ENCODE peak calls at places on chromosome X, in nine cellular contexts. Q is A549, T is ovary, S is transverse colon, F is sigmoid colon, L is tibial nerve, O is GM12878, Z is upper lobe of left lung, E is HepG2. H is an unnamed sample.

GRCh38 chrX:8034058-8034457 is 106.8 kb upstream of the PNPLA4 start:
- DNase-seq in F (no peak), Z (no peak), T (no peak), E (no peak), Q (no peak), S (no peak), L (no peak), O (no peak), H (no peak)

GRCh38 chrX:7062276-7062675 is 85.2 kb upstream of the STS start:
- DNase-seq in Q (peak), T (no peak), S (no peak), F (no peak), O (no peak), L (no peak), Z (no peak), E (no peak), H (no peak)

GRCh38 chrX:71533514-71533849 is 578 bp downstream of the OGT start:
- DNase-seq in F (no peak), Z (no peak), O (no peak), T (no peak), L (no peak), S (no peak), E (no peak), Q (no peak), H (no peak)

GRCh38 chrX:66019310-66019652 is 20.6 kb downstream of the VSIG4 start:
- DNase-seq in F (no peak), Z (no peak), T (no peak), Q (no peak), S (no peak), O (no peak), E (no peak), L (no peak), H (no peak)

GRCh38 chrX:117376460-117376859 is 740.1 kb downstream of the KLHL13 start:
- DNase-seq in S (no peak), F (no peak), Q (peak), E (peak), Z (no peak), L (no peak), O (no peak), T (no peak), H (no peak)

GRCh38 chrX:148135738-148136137 is 154.6 kb downstream of the FMR1NB start:
- DNase-seq in Q (no peak), S (no peak), Z (no peak), L (no peak), E (no peak), O (no peak), F (no peak), T (no peak), H (no peak)

GRCh38 chrX:16870861-16871584 is 861 bp upstream of the RBBP7 start:
- DNase-seq in F (peak), S (no peak), L (peak), E (no peak), Z (peak), Q (no peak), T (no peak), O (no peak), H (peak)

GRCh38 chrX:63506320-63506719 is 155.2 kb upstream of the SPIN4 start:
- DNase-seq in Q (peak), T (no peak), Z (no peak), S (no peak), F (no peak), E (peak), O (no peak), L (no peak), H (no peak)

GRCh38 chrX:15781964-15782711 is 8.1 kb upstream of the ZRSR2 start:
- DNase-seq in Z (no peak), L (no peak), S (peak), O (peak), Q (no peak), T (no peak), F (no peak), E (no peak), H (no peak)

GRCh38 chrX:78168065-78168464 is 28.6 kb upstream of the TAF9B start:
- DNase-seq in Z (no peak), F (no peak), E (no peak), L (no peak), Q (no peak), S (no peak), O (no peak), T (no peak), H (no peak)

GRCh38 chrX:125293792-125294780 is 25.6 kb upstream of the TEX13C start:
- DNase-seq in Q (peak), F (no peak), S (no peak), O (no peak), Z (no peak), T (no peak), L (no peak), E (no peak), H (no peak)

GRCh38 chrX:20066968-20067708 is 49.6 kb downstream of the MAP7D2 start:
- DNase-seq in F (no peak), Q (peak), E (peak), O (no peak), L (peak), S (peak), T (no peak), Z (peak), H (no peak)

GRCh38 chrX:41970419-41970818 is 47.1 kb upstream of the CASK start:
- DNase-seq in S (no peak), T (no peak), F (no peak), L (no peak), E (no peak), Z (no peak), Q (no peak), O (no peak), H (no peak)

GRCh38 chrX:95071052-95071451 is 1397.0 kb downstream of the FAM133A start:
- DNase-seq in Q (no peak), E (no peak), S (no peak), O (no peak), F (no peak), T (no peak), L (no peak), Z (no peak), H (no peak)

GRCh38 chrX:129793604-129794191 is 13.9 kb downstream of the SASH3 start:
- DNase-seq in Z (no peak), L (no peak), Q (no peak), O (no peak), E (no peak), S (no peak), T (no peak), F (peak), H (no peak)

GRCh38 chrX:134074151-134074550 is 88.8 kb upstream of the GPC3 start:
- DNase-seq in E (peak), Q (no peak), F (no peak), S (no peak), T (no peak), O (no peak), L (no peak), Z (no peak), H (no peak)

GRCh38 chrX:149151805-149152757 is 353.0 kb downstream of the IDS start:
- DNase-seq in O (peak), L (no peak), Q (no peak), T (no peak), E (no peak), S (no peak), Z (no peak), F (no peak), H (no peak)

GRCh38 chrX:110163488-110163887 is 154.4 kb downstream of the AMMECR1 start:
- DNase-seq in E (no peak), T (no peak), L (no peak), F (no peak), S (no peak), Z (no peak), Q (no peak), O (no peak), H (no peak)

GRCh38 chrX:100829730-100830129 is 9.5 kb downstream of the CSTF2 start:
- DNase-seq in Z (no peak), T (no peak), S (no peak), L (no peak), O (peak), E (no peak), F (no peak), Q (no peak), H (no peak)

GRCh38 chrX:123190096-123190495 is 6.0 kb downstream of the GRIA3 start:
- DNase-seq in S (no peak), F (no peak), Z (no peak), L (no peak), O (no peak), E (no peak), Q (no peak), T (no peak), H (no peak)

GRCh38 chrX:70292788-70293187 is 2.9 kb downstream of the KIF4A start:
- DNase-seq in S (no peak), F (no peak), T (no peak), O (no peak), E (peak), Q (no peak), L (no peak), Z (no peak), H (no peak)

GRCh38 chrX:70293621-70294020 is 3.7 kb downstream of the KIF4A start:
- DNase-seq in O (no peak), Q (no peak), T (no peak), L (no peak), S (no peak), F (no peak), E (no peak), Z (no peak), H (no peak)

GRCh38 chrX:70289168-70289792 is 447 bp downstream of the PDZD11 start:
- DNase-seq in Q (no peak), Z (no peak), F (no peak), O (no peak), E (no peak), L (no peak), T (no peak), S (no peak), H (no peak)

GRCh38 chrX:70289793-70290770 is at the start of the genes KIF4A and PDZD11:
- DNase-seq in S (peak), T (peak), L (peak), F (peak), O (peak), E (peak), Z (peak), Q (peak), H (peak)
- H3K27ac ChIP-seq in S (peak), T (peak), L (peak), F (peak), O (peak), E (peak), Z (peak), Q (peak), H (no peak)

DNA sequence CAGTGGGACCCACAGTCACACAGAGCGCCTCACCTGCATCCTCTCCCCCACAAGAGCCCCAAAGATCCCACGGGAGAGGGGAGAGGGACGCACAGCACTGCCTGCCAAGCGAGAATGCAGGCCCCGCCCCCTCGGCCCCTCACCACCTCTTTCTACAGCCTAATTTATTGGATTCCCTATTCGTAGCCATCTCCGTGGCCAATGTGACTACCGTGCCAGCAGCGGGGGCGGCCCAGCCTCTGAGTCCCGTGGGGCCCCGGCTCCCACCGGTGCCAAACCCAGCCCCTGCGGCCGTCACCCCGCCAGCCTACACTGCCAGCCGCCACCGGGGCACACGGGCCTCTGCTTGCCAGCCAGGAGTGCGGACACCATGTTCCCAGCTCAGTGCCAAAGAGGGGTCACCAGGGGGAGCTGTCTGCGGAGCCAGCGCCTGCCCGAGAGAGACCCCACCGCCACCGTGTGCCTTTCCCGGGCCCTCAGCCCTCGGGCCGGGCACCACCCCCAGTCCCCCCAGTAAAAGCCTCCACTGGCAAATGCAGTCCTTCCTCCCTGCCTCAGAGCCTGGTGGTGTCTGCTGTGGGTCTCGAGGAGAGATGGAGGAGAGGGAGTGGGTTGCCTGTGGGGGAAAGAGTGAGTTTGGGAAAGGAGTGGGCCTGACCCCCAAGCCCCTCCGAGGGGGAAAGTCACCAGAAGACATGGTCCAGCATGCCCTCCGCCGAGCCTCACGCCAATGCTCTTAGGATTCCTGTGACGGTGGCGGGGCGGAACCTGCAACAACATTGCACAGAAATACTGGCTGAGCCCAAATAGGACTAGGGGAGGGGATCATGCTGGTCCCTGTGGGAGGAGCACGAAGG is 19.6 kb upstream of the PLXNB3 start:
- DNase-seq in Z (no peak), S (no peak), Q (peak), T (no peak), L (no peak), F (peak), E (no peak), O (no peak), H (peak)
- TF ChIP-seq EP300 in Z (no peak), S (no peak), Q (no peak), T (no peak), L (no peak), F (no peak), E (no peak), O (no peak), H (no peak)

DNA sequence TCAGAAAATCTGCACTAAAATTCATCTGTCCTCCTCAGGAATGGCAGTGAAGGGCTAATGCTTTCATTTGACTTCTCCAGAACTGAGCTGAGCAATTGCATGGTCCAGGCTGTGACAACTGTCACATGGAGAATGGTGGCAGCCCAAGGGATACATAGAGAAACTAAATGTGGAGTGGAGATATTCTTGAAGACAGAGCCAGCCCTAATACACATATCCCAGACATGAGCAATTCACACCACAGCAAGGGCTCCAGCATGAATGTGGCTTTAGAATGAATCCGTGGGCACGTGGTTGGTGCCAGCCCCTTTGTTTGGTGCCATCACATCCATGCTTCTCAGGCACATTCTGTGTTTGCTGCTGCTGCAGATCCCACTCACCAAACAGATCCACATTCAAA is 121.6 kb upstream of the MXRA5 start:
- DNase-seq in Z (no peak), E (no peak), F (no peak), S (no peak), T (no peak), Q (no peak), L (no peak), O (no peak), H (no peak)
- H3K27ac ChIP-seq in Z (no peak), E (no peak), F (no peak), S (no peak), T (no peak), Q (no peak), L (no peak), O (no peak), H (no peak)

GRCh38 chrX:11239230-11239629 is 54.0 kb upstream of the AMELX start:
- DNase-seq in Z (no peak), E (peak), O (peak), Q (no peak), S (no peak), L (no peak), F (no peak), T (no peak), H (no peak)
- TF ChIP-seq EP300 in Z (no peak), E (no peak), O (no peak), Q (no peak), S (no peak), L (no peak), F (no peak), T (no peak), H (no peak)